ENCODE peak calls at places on chromosomes 12 and 14, in ten cellular contexts. One of them, this sample, is unnamed.

GRCh38 chr14:23481992-23482813 is 12.7 kb downstream of the NGDN start:
- DNase-seq in SIG-M5: no peak
- DNase-seq in esophagus squamous epithelium: no peak
- DNase-seq in stimulated activated CD4-positive, alpha-beta T cell treated with anti-CD3 and anti-CD28 coated beads, Interleukin-2, amount 100 ng/mL, for 24 hours: no peak
- DNase-seq in NCI-H1105: no peak
- DNase-seq in HCT116: no peak
- DNase-seq in midbrain: peak; percentile 28
- DNase-seq in AG04449: no peak
- DNase-seq in nucleus accumbens: no peak
- DNase-seq in Right ventricle myocardium superior: no peak
- DNase-seq in this sample: no peak

GRCh38 chr12:40058721-40059190 is 47.1 kb downstream of the SLC2A13 start:
- DNase-seq in SIG-M5: no peak
- DNase-seq in esophagus squamous epithelium: no peak
- DNase-seq in stimulated activated CD4-positive, alpha-beta T cell treated with anti-CD3 and anti-CD28 coated beads, Interleukin-2, amount 100 ng/mL, for 24 hours: no peak
- DNase-seq in NCI-H1105: no peak
- DNase-seq in HCT116: no peak
- DNase-seq in midbrain: no peak
- DNase-seq in AG04449: no peak
- DNase-seq in nucleus accumbens: no peak
- DNase-seq in Right ventricle myocardium superior: no peak
- DNase-seq in this sample: no peak

GRCh38 chr12:119681139-119681538 is 13.2 kb downstream of the PRKAB1 start:
- DNase-seq in SIG-M5: no peak
- DNase-seq in esophagus squamous epithelium: no peak
- DNase-seq in stimulated activated CD4-positive, alpha-beta T cell treated with anti-CD3 and anti-CD28 coated beads, Interleukin-2, amount 100 ng/mL, for 24 hours: no peak
- DNase-seq in NCI-H1105: no peak
- DNase-seq in HCT116: no peak
- DNase-seq in midbrain: no peak
- DNase-seq in AG04449: no peak
- DNase-seq in nucleus accumbens: no peak
- DNase-seq in Right ventricle myocardium superior: no peak
- DNase-seq in this sample: no peak

GRCh38 chr14:95289323-95290010 is 30.2 kb downstream of the CLMN start:
- DNase-seq in SIG-M5: no peak
- DNase-seq in esophagus squamous epithelium: no peak
- DNase-seq in stimulated activated CD4-positive, alpha-beta T cell treated with anti-CD3 and anti-CD28 coated beads, Interleukin-2, amount 100 ng/mL, for 24 hours: no peak
- DNase-seq in NCI-H1105: no peak
- DNase-seq in HCT116: no peak
- DNase-seq in midbrain: no peak
- DNase-seq in AG04449: no peak
- DNase-seq in nucleus accumbens: no peak
- DNase-seq in Right ventricle myocardium superior: no peak
- DNase-seq in this sample: no peak

GRCh38 chr12:6056406-6057211 is 67.9 kb downstream of the VWF start:
- DNase-seq in SIG-M5: no peak
- DNase-seq in esophagus squamous epithelium: no peak
- DNase-seq in stimulated activated CD4-positive, alpha-beta T cell treated with anti-CD3 and anti-CD28 coated beads, Interleukin-2, amount 100 ng/mL, for 24 hours: no peak
- DNase-seq in NCI-H1105: no peak
- DNase-seq in HCT116: peak; percentile 21
- DNase-seq in midbrain: no peak
- DNase-seq in AG04449: no peak
- DNase-seq in nucleus accumbens: no peak
- DNase-seq in Right ventricle myocardium superior: no peak
- DNase-seq in this sample: no peak

GRCh38 chr12:69101505-69101904 is 137.9 kb upstream of the CPSF6 start:
- DNase-seq in SIG-M5: no peak
- DNase-seq in esophagus squamous epithelium: no peak
- DNase-seq in stimulated activated CD4-positive, alpha-beta T cell treated with anti-CD3 and anti-CD28 coated beads, Interleukin-2, amount 100 ng/mL, for 24 hours: no peak
- DNase-seq in NCI-H1105: no peak
- DNase-seq in HCT116: no peak
- DNase-seq in midbrain: no peak
- DNase-seq in AG04449: no peak
- DNase-seq in nucleus accumbens: no peak
- DNase-seq in Right ventricle myocardium superior: no peak
- DNase-seq in this sample: no peak

GRCh38 chr12:28032811-28033537 is 60.4 kb upstream of the PTHLH start:
- DNase-seq in SIG-M5: no peak
- DNase-seq in esophagus squamous epithelium: no peak
- DNase-seq in stimulated activated CD4-positive, alpha-beta T cell treated with anti-CD3 and anti-CD28 coated beads, Interleukin-2, amount 100 ng/mL, for 24 hours: no peak
- DNase-seq in NCI-H1105: no peak
- DNase-seq in HCT116: no peak
- DNase-seq in midbrain: no peak
- DNase-seq in AG04449: no peak
- DNase-seq in nucleus accumbens: no peak
- DNase-seq in Right ventricle myocardium superior: no peak
- DNase-seq in this sample: no peak

GRCh38 chr14:75427482-75428229 is at the start of gene JDP2:
- DNase-seq in SIG-M5: peak; percentile 6
- DNase-seq in esophagus squamous epithelium: no peak
- DNase-seq in stimulated activated CD4-positive, alpha-beta T cell treated with anti-CD3 and anti-CD28 coated beads, Interleukin-2, amount 100 ng/mL, for 24 hours: peak; percentile 43
- DNase-seq in NCI-H1105: peak; percentile 56
- DNase-seq in HCT116: peak; percentile 22
- DNase-seq in midbrain: peak; percentile 84
- DNase-seq in AG04449: no peak
- DNase-seq in nucleus accumbens: peak; percentile 83
- DNase-seq in Right ventricle myocardium superior: peak; percentile 98
- DNase-seq in this sample: peak; percentile 77

GRCh38 chr14:64702493-64703392 is 1.5 kb upstream of the PLEKHG3 start:
- DNase-seq in SIG-M5: no peak
- DNase-seq in esophagus squamous epithelium: no peak
- DNase-seq in stimulated activated CD4-positive, alpha-beta T cell treated with anti-CD3 and anti-CD28 coated beads, Interleukin-2, amount 100 ng/mL, for 24 hours: no peak
- DNase-seq in NCI-H1105: peak; percentile 58
- DNase-seq in HCT116: no peak
- DNase-seq in midbrain: no peak
- DNase-seq in AG04449: no peak
- DNase-seq in nucleus accumbens: no peak
- DNase-seq in Right ventricle myocardium superior: no peak
- DNase-seq in this sample: no peak

GRCh38 chr12:116894913-116895312 is 13.7 kb upstream of the HRK start:
- DNase-seq in SIG-M5: no peak
- DNase-seq in esophagus squamous epithelium: no peak
- DNase-seq in stimulated activated CD4-positive, alpha-beta T cell treated with anti-CD3 and anti-CD28 coated beads, Interleukin-2, amount 100 ng/mL, for 24 hours: no peak
- DNase-seq in NCI-H1105: no peak
- DNase-seq in HCT116: no peak
- DNase-seq in midbrain: no peak
- DNase-seq in AG04449: no peak
- DNase-seq in nucleus accumbens: no peak
- DNase-seq in Right ventricle myocardium superior: no peak
- DNase-seq in this sample: no peak

GRCh38 chr12:79645235-79645630 is 45.5 kb downstream of the PAWR start:
- DNase-seq in SIG-M5: no peak
- DNase-seq in esophagus squamous epithelium: no peak
- DNase-seq in stimulated activated CD4-positive, alpha-beta T cell treated with anti-CD3 and anti-CD28 coated beads, Interleukin-2, amount 100 ng/mL, for 24 hours: no peak
- DNase-seq in NCI-H1105: no peak
- DNase-seq in HCT116: no peak
- DNase-seq in midbrain: no peak
- DNase-seq in AG04449: no peak
- DNase-seq in nucleus accumbens: no peak
- DNase-seq in Right ventricle myocardium superior: no peak
- DNase-seq in this sample: no peak

GRCh38 chr12:3231399-3231876 is 154.3 kb downstream of the TSPAN9 start:
- DNase-seq in SIG-M5: no peak
- DNase-seq in esophagus squamous epithelium: no peak
- DNase-seq in stimulated activated CD4-positive, alpha-beta T cell treated with anti-CD3 and anti-CD28 coated beads, Interleukin-2, amount 100 ng/mL, for 24 hours: no peak
- DNase-seq in NCI-H1105: no peak
- DNase-seq in HCT116: no peak
- DNase-seq in midbrain: no peak
- DNase-seq in AG04449: no peak
- DNase-seq in nucleus accumbens: no peak
- DNase-seq in Right ventricle myocardium superior: no peak
- DNase-seq in this sample: no peak

GRCh38 chr14:81474156-81474492 is 59.5 kb downstream of the SEL1L start:
- DNase-seq in SIG-M5: no peak
- DNase-seq in esophagus squamous epithelium: no peak
- DNase-seq in stimulated activated CD4-positive, alpha-beta T cell treated with anti-CD3 and anti-CD28 coated beads, Interleukin-2, amount 100 ng/mL, for 24 hours: no peak
- DNase-seq in NCI-H1105: no peak
- DNase-seq in HCT116: no peak
- DNase-seq in midbrain: no peak
- DNase-seq in AG04449: no peak
- DNase-seq in nucleus accumbens: no peak
- DNase-seq in Right ventricle myocardium superior: no peak
- DNase-seq in this sample: no peak

GRCh38 chr12:121538699-121539061 is 42.1 kb downstream of the KDM2B start:
- DNase-seq in SIG-M5: no peak
- DNase-seq in esophagus squamous epithelium: no peak
- DNase-seq in stimulated activated CD4-positive, alpha-beta T cell treated with anti-CD3 and anti-CD28 coated beads, Interleukin-2, amount 100 ng/mL, for 24 hours: no peak
- DNase-seq in NCI-H1105: peak; percentile 33
- DNase-seq in HCT116: peak; percentile 75
- DNase-seq in midbrain: no peak
- DNase-seq in AG04449: no peak
- DNase-seq in nucleus accumbens: no peak
- DNase-seq in Right ventricle myocardium superior: peak; percentile 36
- DNase-seq in this sample: no peak

GRCh38 chr12:112294793-112295192 is 87.4 kb downstream of the HECTD4 start:
- DNase-seq in SIG-M5: no peak
- DNase-seq in esophagus squamous epithelium: no peak
- DNase-seq in stimulated activated CD4-positive, alpha-beta T cell treated with anti-CD3 and anti-CD28 coated beads, Interleukin-2, amount 100 ng/mL, for 24 hours: no peak
- DNase-seq in NCI-H1105: no peak
- DNase-seq in HCT116: peak; percentile 15
- DNase-seq in midbrain: no peak
- DNase-seq in AG04449: no peak
- DNase-seq in nucleus accumbens: no peak
- DNase-seq in Right ventricle myocardium superior: no peak
- DNase-seq in this sample: no peak

GRCh38 chr12:3456809-3457208 is 34.2 kb upstream of the PRMT8 start:
- DNase-seq in SIG-M5: no peak
- DNase-seq in esophagus squamous epithelium: no peak
- DNase-seq in stimulated activated CD4-positive, alpha-beta T cell treated with anti-CD3 and anti-CD28 coated beads, Interleukin-2, amount 100 ng/mL, for 24 hours: no peak
- DNase-seq in NCI-H1105: peak; percentile 69
- DNase-seq in HCT116: no peak
- DNase-seq in midbrain: no peak
- DNase-seq in AG04449: no peak
- DNase-seq in nucleus accumbens: no peak
- DNase-seq in Right ventricle myocardium superior: no peak
- DNase-seq in this sample: no peak

GRCh38 chr12:120625557-120626419 is 14.6 kb upstream of the CABP1 start:
- DNase-seq in SIG-M5: no peak
- DNase-seq in esophagus squamous epithelium: no peak
- DNase-seq in stimulated activated CD4-positive, alpha-beta T cell treated with anti-CD3 and anti-CD28 coated beads, Interleukin-2, amount 100 ng/mL, for 24 hours: no peak
- DNase-seq in NCI-H1105: no peak
- DNase-seq in HCT116: peak; percentile 54
- DNase-seq in midbrain: no peak
- DNase-seq in AG04449: no peak
- DNase-seq in nucleus accumbens: no peak
- DNase-seq in Right ventricle myocardium superior: no peak
- DNase-seq in this sample: no peak

GRCh38 chr14:48398675-48399282 is 723.4 kb upstream of the MDGA2 start:
- DNase-seq in SIG-M5: no peak
- DNase-seq in esophagus squamous epithelium: no peak
- DNase-seq in stimulated activated CD4-positive, alpha-beta T cell treated with anti-CD3 and anti-CD28 coated beads, Interleukin-2, amount 100 ng/mL, for 24 hours: no peak
- DNase-seq in NCI-H1105: peak; percentile 31
- DNase-seq in HCT116: peak; percentile 33
- DNase-seq in midbrain: peak; percentile 55
- DNase-seq in AG04449: no peak
- DNase-seq in nucleus accumbens: no peak
- DNase-seq in Right ventricle myocardium superior: no peak
- DNase-seq in this sample: no peak